ENCODE peak calls at places on chromosomes 1 and 21, in four cellular contexts. T, W, O and B are unnamed samples.

GRCh38 chr1:36400825-36401601 is 3.3 kb upstream of the LSM10 start:
- DNase-seq in T (peak), W (no peak), O (peak), B (no peak)

GRCh38 chr1:86018311-86018923 is 138.2 kb downstream of the COL24A1 start:
- DNase-seq in T (peak), W (no peak), O (peak), B (peak)

GRCh38 chr1:9561429-9561828 is 22.2 kb downstream of the SLC25A33 start:
- DNase-seq in T (no peak), W (no peak), O (no peak), B (no peak)

GRCh38 chr1:89530690-89531089 is 6.1 kb downstream of the LRRC8B start:
- DNase-seq in T (no peak), W (no peak), O (no peak), B (no peak)

GRCh38 chr1:28668956-28669719 is 554 bp downstream of the GMEB1 start:
- DNase-seq in T (no peak), W (no peak), O (peak), B (no peak)

GRCh38 chr1:151831256-151831591 is 378 bp downstream of the RORC start:
- DNase-seq in T (no peak), W (no peak), O (no peak), B (no peak)

GRCh38 chr1:63902844-63903589 is 129.2 kb downstream of the ROR1 start:
- DNase-seq in T (no peak), W (no peak), O (no peak), B (no peak)

GRCh38 chr1:24386241-24386640 is 27.3 kb downstream of the STPG1 start:
- DNase-seq in T (no peak), W (no peak), O (no peak), B (no peak)

GRCh38 chr1:96598416-96599168 is 123.0 kb upstream of the PTBP2 start:
- DNase-seq in T (no peak), W (no peak), O (no peak), B (no peak)

GRCh38 chr1:11520531-11521233 is 41.7 kb downstream of the DISP3 start:
- DNase-seq in T (no peak), W (no peak), O (no peak), B (no peak)

GRCh38 chr21:45033791-45034555 is 40.4 kb upstream of the ADARB1 start:
- DNase-seq in T (no peak), W (no peak), O (no peak), B (no peak)

GRCh38 chr1:75233302-75233929 is 99.2 kb downstream of the LHX8 start:
- DNase-seq in T (no peak), W (peak), O (peak), B (peak)

DNA sequence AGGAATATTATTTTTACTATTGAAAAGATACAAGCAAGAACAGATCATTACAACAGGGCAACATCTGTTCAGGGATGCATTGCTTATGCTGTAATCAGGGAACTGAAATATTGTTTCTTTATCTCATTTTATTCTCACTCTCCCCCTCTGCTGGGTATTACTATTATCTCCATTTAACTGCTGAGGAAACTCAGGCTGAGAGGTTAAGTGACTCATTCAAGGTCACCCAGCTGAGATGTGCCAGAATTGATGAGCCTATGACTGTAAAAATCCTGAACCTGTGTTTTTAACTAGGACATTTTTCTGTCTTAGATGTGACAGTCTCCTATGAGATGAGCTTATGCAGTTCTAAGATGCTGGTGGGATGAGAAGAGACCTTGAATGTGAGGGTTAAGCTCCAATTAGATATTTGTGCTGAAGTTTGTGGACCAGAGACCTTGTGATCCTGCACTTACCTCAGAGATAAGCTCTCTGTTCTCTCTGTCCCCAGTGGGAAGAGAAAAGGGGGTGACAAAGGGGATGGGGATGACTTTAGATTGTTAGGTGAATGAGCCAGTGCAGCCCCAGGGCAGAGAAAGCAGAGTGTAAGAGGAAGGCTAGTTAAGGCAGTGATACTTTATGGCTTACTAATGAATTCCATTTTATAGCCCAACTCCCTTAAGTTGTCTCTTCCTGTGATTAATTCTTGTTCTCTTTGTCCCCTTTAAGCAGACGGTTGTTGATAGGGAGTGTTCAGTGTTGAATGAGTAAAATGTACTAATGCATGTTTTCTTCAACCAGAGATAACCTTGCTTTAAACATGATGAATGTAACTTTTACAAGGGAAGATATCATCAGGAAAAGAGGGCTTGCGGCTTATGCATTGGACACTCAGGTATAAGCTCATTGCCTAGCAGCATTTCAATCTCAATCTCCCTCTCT is 111.4 kb downstream of the HLX start:
- DNase-seq in T (no peak), W (no peak), O (peak), B (no peak)
- TF ChIP-seq SUZ12 in T (no peak), W (no peak), O (no peak), B (no peak)

GRCh38 chr1:113027449-113027848 is 45.5 kb upstream of the LRIG2 start:
- DNase-seq in T (peak), W (no peak), O (peak), B (peak)
- H3K9ac ChIP-seq in T (no peak), W (no peak), O (no peak), B (no peak)

GRCh38 chr1:155038602-155039307 is 5.1 kb downstream of the DCST1 start:
- DNase-seq in T (no peak), W (no peak), O (no peak), B (no peak)
- TF ChIP-seq SUZ12 in T (no peak), W (no peak), O (no peak), B (no peak)

DNA sequence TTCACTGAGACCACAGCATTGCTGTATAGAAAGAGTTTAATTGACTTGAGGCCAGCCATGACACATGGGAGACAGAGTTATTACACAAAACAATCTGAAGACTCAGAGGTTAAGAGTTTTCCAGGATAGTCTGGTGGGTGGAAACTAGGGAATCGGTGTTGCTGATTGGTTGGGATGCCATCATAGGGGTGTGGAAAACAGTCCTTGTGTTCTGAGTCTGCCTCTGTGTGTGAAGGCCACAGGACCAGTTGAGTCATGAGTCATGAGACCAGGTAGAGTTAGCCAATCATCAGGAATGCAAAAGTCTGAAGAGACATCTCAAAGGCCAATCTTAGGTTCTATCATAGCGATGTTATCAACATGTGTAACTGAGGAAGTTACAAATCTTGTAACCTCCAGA is 49.8 kb upstream of the NEK7 start:
- DNase-seq in T (no peak), W (no peak), O (no peak), B (no peak)
- H3K9ac ChIP-seq in T (no peak), W (no peak), O (no peak), B (no peak)

DNA sequence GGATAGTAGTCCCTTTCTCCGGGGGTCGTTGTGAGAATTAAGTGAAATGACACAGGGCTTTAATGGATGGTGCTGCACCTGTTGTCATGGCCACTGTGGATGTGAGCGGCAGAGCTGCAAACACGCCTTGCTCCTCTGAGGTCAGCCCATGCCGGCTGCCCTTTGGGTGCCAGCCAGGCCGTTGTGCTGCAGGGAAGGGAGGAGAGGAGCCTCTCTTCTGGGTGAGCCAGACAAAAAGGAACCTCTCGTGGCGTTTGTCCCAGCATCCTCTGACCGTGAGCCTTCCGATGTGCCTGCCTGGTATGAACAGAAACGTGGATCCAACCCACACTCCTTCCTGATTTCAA is 383.0 kb upstream of the VAMP3 start:
- DNase-seq in T (no peak), W (no peak), O (no peak), B (no peak)
- TF ChIP-seq SUZ12 in T (no peak), W (no peak), O (no peak), B (no peak)

GRCh38 chr21:42019101-42019605 is 9.0 kb upstream of the ZBTB21 start:
- DNase-seq in T (no peak), W (no peak), O (no peak), B (no peak)
- H3K9ac ChIP-seq in T (no peak), W (no peak), O (no peak), B (no peak)

GRCh38 chr1:210556475-210556874 is 227.8 kb downstream of the HHAT start:
- DNase-seq in T (no peak), W (no peak), O (no peak), B (no peak)

GRCh38 chr1:210557426-210558077 is 228.8 kb downstream of the HHAT start:
- DNase-seq in T (no peak), W (no peak), O (no peak), B (no peak)

GRCh38 chr1:210554382-210554781 is 225.7 kb downstream of the HHAT start:
- DNase-seq in T (no peak), W (no peak), O (no peak), B (no peak)

GRCh38 chr1:210558302-210558701 is 229.6 kb downstream of the HHAT start:
- DNase-seq in T (no peak), W (no peak), O (no peak), B (no peak)
- TF ChIP-seq SUZ12 in T (no peak), W (no peak), O (no peak), B (no peak)

GRCh38 chr1:228143480-228144212 is 3.6 kb downstream of the GUK1 start:
- DNase-seq in T (no peak), W (no peak), O (no peak), B (no peak)

GRCh38 chr1:228146761-228147693 is 2.7 kb upstream of the GJC2 start:
- DNase-seq in T (no peak), W (no peak), O (no peak), B (no peak)

GRCh38 chr1:228145498-228146425 is 4.0 kb upstream of the GJC2 start:
- DNase-seq in T (no peak), W (no peak), O (no peak), B (no peak)

GRCh38 chr1:228144213-228145049 is 4.4 kb downstream of the GUK1 start:
- DNase-seq in T (no peak), W (no peak), O (no peak), B (no peak)

GRCh38 chr1:228145050-228145343 is 4.7 kb upstream of the GJC2 start:
- DNase-seq in T (no peak), W (no peak), O (no peak), B (no peak)
- H3K9ac ChIP-seq in T (no peak), W (no peak), O (no peak), B (no peak)

DNA sequence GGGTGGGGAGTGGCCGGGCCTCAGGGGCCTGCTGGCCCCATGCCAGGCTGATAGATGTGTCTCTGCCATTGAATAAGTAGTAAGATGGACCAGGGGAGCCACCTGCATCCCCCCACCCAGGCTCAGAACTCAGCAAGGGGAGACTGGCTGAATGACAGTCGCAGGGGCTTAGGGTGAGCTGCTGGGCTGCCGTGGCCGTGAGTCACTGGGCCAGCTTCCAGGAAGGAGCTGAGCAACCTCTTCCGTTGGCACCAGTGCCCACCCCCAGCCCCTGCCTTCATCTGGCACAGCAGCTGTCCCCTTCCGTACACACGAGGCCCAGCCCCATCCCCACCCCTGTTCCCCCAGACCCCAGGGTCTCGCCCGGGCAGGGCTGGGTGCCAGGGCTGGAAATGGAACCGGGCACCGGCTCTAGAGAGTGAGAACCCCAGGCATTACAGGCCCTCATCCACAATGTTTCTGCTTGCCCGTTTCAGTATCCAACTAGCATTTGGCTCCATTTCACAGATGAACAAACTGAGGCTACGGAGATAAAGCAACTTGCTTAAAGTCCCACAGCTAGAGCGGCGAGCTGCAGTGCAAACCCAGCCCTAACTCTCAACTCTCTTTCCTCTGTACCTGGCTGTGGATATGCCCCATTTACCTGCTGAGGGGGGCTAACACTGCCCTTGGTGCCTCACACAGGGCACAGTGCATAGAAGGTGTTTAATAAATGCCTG is 10.2 kb downstream of the WNT4 start:
- DNase-seq in T (no peak), W (no peak), O (no peak), B (no peak)
- TF ChIP-seq SUZ12 in T (no peak), W (no peak), O (no peak), B (no peak)

DNA sequence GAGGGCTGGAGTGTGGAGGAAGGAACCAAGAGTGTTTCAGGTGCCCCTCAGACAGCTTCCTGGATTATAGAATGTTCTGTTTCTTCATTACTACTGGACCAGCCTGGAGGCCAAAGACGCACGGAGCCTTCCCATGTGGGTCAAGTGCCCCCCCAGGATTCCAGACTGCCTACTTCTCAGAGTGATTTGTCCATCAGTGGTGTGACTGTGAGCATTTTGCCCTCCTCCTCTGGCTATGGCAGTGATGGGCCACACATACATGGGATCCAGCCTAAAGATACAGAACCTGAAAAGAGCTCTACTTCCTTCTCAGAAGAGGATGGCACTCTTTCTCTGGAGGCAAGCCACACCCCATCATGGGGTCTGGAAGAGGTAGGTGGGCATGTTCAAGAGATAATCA is 64.9 kb downstream of the MACF1 start:
- DNase-seq in T (no peak), W (no peak), O (no peak), B (no peak)
- H3K9ac ChIP-seq in T (no peak), W (peak), O (no peak), B (no peak)